ENCODE peak calls at places on chromosomes 5 and 9, in seven cellular contexts. D, E, X, H, M, C and L are unnamed samples.

GRCh38 chr5:158727771-158728311 is 371.9 kb downstream of the EBF1 start:
- DNase-seq in D (no peak), E (no peak), X (no peak), H (no peak), M (peak; percentile 73), C (no peak), L (no peak)

GRCh38 chr5:156475182-156475830 is 148.3 kb downstream of the SGCD start:
- DNase-seq in D (no peak), E (no peak), X (no peak), H (no peak), M (no peak), C (no peak), L (no peak)

GRCh38 chr9:128078504-128079434 is 10.7 kb downstream of the SLC25A25 start:
- DNase-seq in D (no peak), E (no peak), X (peak; percentile 67), H (no peak), M (no peak), C (peak; percentile 63), L (peak; percentile 80)

GRCh38 chr5:157390179-157390923 is 69.7 kb upstream of the NIPAL4 start:
- DNase-seq in D (no peak), E (peak; percentile 25), X (peak; percentile 19), H (peak; percentile 64), M (no peak), C (peak; percentile 92), L (peak; percentile 93)

GRCh38 chr9:18824095-18824666 is 208.8 kb downstream of the SAXO1 start:
- DNase-seq in D (no peak), E (no peak), X (peak; percentile 43), H (no peak), M (no peak), C (no peak), L (peak; percentile 35)

GRCh38 chr9:112971415-112971814 is 40.6 kb downstream of the ZNF883 start:
- DNase-seq in D (peak; percentile 3), E (no peak), X (peak; percentile 23), H (no peak), M (no peak), C (peak; percentile 4), L (no peak)

GRCh38 chr5:6308683-6309082 is 69.7 kb downstream of the MED10 start:
- DNase-seq in D (no peak), E (no peak), X (no peak), H (no peak), M (no peak), C (no peak), L (no peak)

GRCh38 chr5:133519191-133519590 is 93.2 kb downstream of the FSTL4 start:
- DNase-seq in D (no peak), E (no peak), X (no peak), H (no peak), M (no peak), C (no peak), L (no peak)

GRCh38 chr5:169094586-169095409 is 206.1 kb downstream of the SLIT3 start:
- DNase-seq in D (no peak), E (no peak), X (no peak), H (no peak), M (no peak), C (no peak), L (peak; percentile 91)

GRCh38 chr9:122347348-122348287 is 23.2 kb upstream of the PTGS1 start:
- DNase-seq in D (no peak), E (no peak), X (peak; percentile 76), H (no peak), M (no peak), C (peak; percentile 9), L (no peak)

GRCh38 chr9:19689324-19690087 is 99.3 kb downstream of the SLC24A2 start:
- DNase-seq in D (no peak), E (no peak), X (no peak), H (no peak), M (no peak), C (no peak), L (no peak)

GRCh38 chr9:131668439-131669233 is 71.2 kb downstream of the RAPGEF1 start:
- DNase-seq in D (no peak), E (peak; percentile 52), X (no peak), H (peak; percentile 85), M (peak; percentile 49), C (no peak), L (peak; percentile 71)